ENCODE peak calls at places on chromosomes 2 and 18, in eight cellular contexts. Z, C, S, X, O, R, L and I are unnamed samples.

GRCh38 chr2:105926960-105927678 is 182.4 kb downstream of the NCK2 start:
- DNase-seq in Z (no peak), C (peak), S (no peak), X (no peak), O (no peak), R (no peak), L (no peak), I (no peak)

GRCh38 chr2:80706541-80706940 is 402.0 kb upstream of the LRRTM1 start:
- DNase-seq in Z (no peak), C (no peak), S (no peak), X (no peak), O (no peak), R (no peak), L (no peak), I (no peak)

GRCh38 chr2:160355080-160355479 is 138.5 kb downstream of the RBMS1 start:
- DNase-seq in Z (no peak), C (no peak), S (no peak), X (no peak), O (no peak), R (no peak), L (no peak), I (no peak)

GRCh38 chr18:70037453-70038061 is 89.9 kb upstream of the CD226 start:
- DNase-seq in Z (no peak), C (no peak), S (no peak), X (no peak), O (no peak), R (no peak), L (no peak), I (no peak)

GRCh38 chr2:25831744-25832449 is 46.4 kb downstream of the ASXL2 start:
- DNase-seq in Z (no peak), C (no peak), S (no peak), X (no peak), O (no peak), R (no peak), L (no peak), I (no peak)

GRCh38 chr2:241399941-241400922 is 44.1 kb downstream of the FARP2 start:
- DNase-seq in Z (no peak), C (no peak), S (no peak), X (no peak), O (no peak), R (no peak), L (no peak), I (no peak)

GRCh38 chr18:34947711-34948125 is 93.5 kb upstream of the MAPRE2 start:
- DNase-seq in Z (no peak), C (no peak), S (no peak), X (peak), O (peak), R (no peak), L (no peak), I (no peak)

GRCh38 chr2:199940373-199940772 is 14.9 kb downstream of the TYW5 start:
- DNase-seq in Z (no peak), C (no peak), S (no peak), X (peak), O (peak), R (peak), L (no peak), I (no peak)

GRCh38 chr2:178258916-178259315 is 64.6 kb downstream of the OSBPL6 start:
- DNase-seq in Z (no peak), C (no peak), S (no peak), X (peak), O (no peak), R (no peak), L (no peak), I (no peak)

GRCh38 chr18:27735117-27735516 is 441.8 kb downstream of the CDH2 start:
- DNase-seq in Z (no peak), C (no peak), S (no peak), X (no peak), O (no peak), R (no peak), L (no peak), I (no peak)

GRCh38 chr2:181312515-181312927 is 144.7 kb upstream of the ITGA4 start:
- DNase-seq in Z (no peak), C (no peak), S (no peak), X (no peak), O (no peak), R (no peak), L (no peak), I (no peak)

GRCh38 chr2:10778724-10779115 is 33.9 kb downstream of the PDIA6 start:
- DNase-seq in Z (peak), C (no peak), S (no peak), X (no peak), O (no peak), R (no peak), L (no peak), I (no peak)

GRCh38 chr18:48542513-48543181 is 3.8 kb downstream of the CTIF start:
- DNase-seq in Z (no peak), C (peak), S (no peak), X (no peak), O (no peak), R (peak), L (no peak), I (no peak)

GRCh38 chr18:7844017-7844416 is 276.9 kb downstream of the PTPRM start:
- DNase-seq in Z (no peak), C (no peak), S (no peak), X (peak), O (peak), R (no peak), L (no peak), I (no peak)

GRCh38 chr2:239563561-239563960 is 162.7 kb upstream of the HDAC4 start:
- DNase-seq in Z (peak), C (no peak), S (no peak), X (no peak), O (no peak), R (no peak), L (no peak), I (no peak)

GRCh38 chr2:20185176-20186022 is 39.5 kb downstream of the SDC1 start:
- DNase-seq in Z (no peak), C (no peak), S (no peak), X (peak), O (peak), R (peak), L (no peak), I (no peak)

GRCh38 chr2:85867556-85868292 is 21.1 kb downstream of the ST3GAL5 start:
- DNase-seq in Z (no peak), C (no peak), S (no peak), X (no peak), O (no peak), R (no peak), L (no peak), I (no peak)

GRCh38 chr2:64214281-64215115 is 70.3 kb upstream of the PELI1 start:
- DNase-seq in Z (no peak), C (no peak), S (no peak), X (no peak), O (no peak), R (no peak), L (no peak), I (no peak)

GRCh38 chr2:240561325-240561971 is 1.3 kb downstream of the DUSP28 start:
- DNase-seq in Z (peak), C (no peak), S (no peak), X (peak), O (peak), R (peak), L (no peak), I (no peak)

GRCh38 chr2:149858214-149858613 is 270.6 kb upstream of the MMADHC start:
- DNase-seq in Z (no peak), C (no peak), S (no peak), X (peak), O (peak), R (no peak), L (no peak), I (no peak)

GRCh38 chr2:103464831-103465230 is 703.0 kb downstream of the TMEM182 start:
- DNase-seq in Z (no peak), C (no peak), S (no peak), X (no peak), O (no peak), R (no peak), L (no peak), I (no peak)

GRCh38 chr18:21479721-21480120 is 120.8 kb downstream of the ESCO1 start:
- DNase-seq in Z (no peak), C (no peak), S (no peak), X (no peak), O (no peak), R (no peak), L (no peak), I (no peak)

GRCh38 chr18:55384115-55384514 is 203.9 kb downstream of the TCF4 start:
- DNase-seq in Z (no peak), C (no peak), S (no peak), X (no peak), O (no peak), R (no peak), L (no peak), I (no peak)

GRCh38 chr2:29688429-29688828 is 233.0 kb downstream of the ALK start:
- DNase-seq in Z (no peak), C (no peak), S (no peak), X (no peak), O (no peak), R (no peak), L (no peak), I (no peak)

GRCh38 chr2:40455661-40456060 is 3.8 kb upstream of the SLC8A1 start:
- DNase-seq in Z (no peak), C (no peak), S (no peak), X (peak), O (no peak), R (no peak), L (no peak), I (no peak)

GRCh38 chr2:128503358-128504241 is 184.9 kb upstream of the HS6ST1 start:
- DNase-seq in Z (no peak), C (no peak), S (no peak), X (no peak), O (no peak), R (no peak), L (no peak), I (no peak)

GRCh38 chr2:29080886-29081743 is 6.8 kb upstream of the PCARE start:
- DNase-seq in Z (no peak), C (no peak), S (no peak), X (no peak), O (peak), R (no peak), L (no peak), I (no peak)

GRCh38 chr2:99088017-99088416 is 53.5 kb upstream of the C2orf15 start:
- DNase-seq in Z (no peak), C (no peak), S (no peak), X (no peak), O (peak), R (no peak), L (no peak), I (no peak)

GRCh38 chr2:197803033-197803444 is 1.4 kb upstream of the PLCL1 start:
- DNase-seq in Z (no peak), C (no peak), S (peak), X (peak), O (peak), R (no peak), L (no peak), I (no peak)

GRCh38 chr2:26584191-26584590 is 57.0 kb downstream of the CIB4 start:
- DNase-seq in Z (no peak), C (no peak), S (no peak), X (no peak), O (no peak), R (no peak), L (no peak), I (no peak)

GRCh38 chr18:25058520-25058919 is 293.4 kb downstream of the ZNF521 start:
- DNase-seq in Z (no peak), C (no peak), S (no peak), X (no peak), O (no peak), R (no peak), L (no peak), I (no peak)

GRCh38 chr2:183996825-183997823 is 601.2 kb upstream of the ZNF804A start:
- DNase-seq in Z (no peak), C (peak), S (no peak), X (no peak), O (peak), R (no peak), L (no peak), I (no peak)

GRCh38 chr2:45278345-45279078 is 269.3 kb upstream of the SIX2 start:
- DNase-seq in Z (no peak), C (no peak), S (no peak), X (peak), O (peak), R (no peak), L (no peak), I (no peak)

GRCh38 chr2:138846216-138846821 is 66.1 kb upstream of the NXPH2 start:
- DNase-seq in Z (no peak), C (no peak), S (no peak), X (peak), O (peak), R (no peak), L (no peak), I (no peak)

GRCh38 chr2:43897492-43897891 is 58.7 kb downstream of the ABCG8 start:
- DNase-seq in Z (no peak), C (no peak), S (no peak), X (no peak), O (no peak), R (no peak), L (no peak), I (no peak)

GRCh38 chr2:43894743-43895142 is 56.0 kb downstream of the ABCG8 start:
- DNase-seq in Z (no peak), C (no peak), S (no peak), X (no peak), O (no peak), R (no peak), L (no peak), I (no peak)

GRCh38 chr2:43899589-43899988 is 60.8 kb downstream of the ABCG8 start:
- DNase-seq in Z (no peak), C (no peak), S (no peak), X (peak), O (peak), R (no peak), L (no peak), I (no peak)

GRCh38 chr2:43898958-43899346 is 60.2 kb downstream of the ABCG8 start:
- DNase-seq in Z (no peak), C (no peak), S (no peak), X (peak), O (peak), R (no peak), L (no peak), I (no peak)

DNA sequence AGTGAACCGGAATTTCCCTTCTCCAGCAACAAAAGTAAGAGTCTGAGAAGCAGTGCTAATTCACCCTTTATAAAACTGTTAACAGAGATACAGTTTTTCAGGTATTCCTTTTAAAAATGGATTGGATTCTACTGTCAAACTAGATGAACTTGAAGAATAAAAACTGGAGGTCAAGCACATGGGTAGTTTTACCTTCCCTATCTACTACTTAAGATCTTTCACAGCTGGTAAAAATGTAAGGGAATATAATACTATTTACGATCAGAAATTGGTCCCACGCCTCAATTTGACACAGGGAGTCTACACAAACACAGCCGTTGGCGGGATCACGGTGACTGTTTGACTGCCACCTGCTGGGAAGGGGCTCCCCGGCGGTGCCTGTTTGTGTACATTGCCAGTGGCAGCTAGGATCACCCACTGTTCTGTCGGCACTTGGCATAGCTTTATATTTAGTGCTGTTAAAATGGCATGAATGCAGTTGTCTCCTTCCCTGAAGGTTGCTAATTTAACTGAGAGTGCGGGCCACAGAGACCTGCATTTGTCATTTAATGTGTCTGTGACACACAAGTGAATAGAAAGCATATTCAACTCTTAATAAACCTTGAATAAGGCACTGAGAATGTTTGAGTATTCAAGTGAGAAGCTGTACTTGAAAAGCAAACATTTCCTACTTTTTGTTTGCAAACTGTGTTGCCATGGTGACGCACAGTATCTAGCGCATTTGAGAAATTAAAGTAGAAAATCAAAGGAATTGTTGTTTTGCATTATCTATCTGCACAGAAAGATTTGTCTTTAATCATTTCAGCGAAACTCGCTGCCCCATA is 59.6 kb downstream of the ABCG8 start:
- DNase-seq in Z (no peak), C (peak), S (no peak), X (peak), O (peak), R (no peak), L (peak), I (no peak)
- TF ChIP-seq CTCF in Z (no peak), C (no peak), S (peak), X (no peak), O (peak), R (no peak), L (peak), I (no peak)

GRCh38 chr2:83874712-83875430 is 584.2 kb downstream of the SUCLG1 start:
- DNase-seq in Z (no peak), C (no peak), S (no peak), X (no peak), O (no peak), R (no peak), L (no peak), I (no peak)
- TF ChIP-seq CTCF in Z (no peak), C (no peak), S (no peak), X (no peak), O (no peak), R (no peak), L (no peak), I (no peak)

DNA sequence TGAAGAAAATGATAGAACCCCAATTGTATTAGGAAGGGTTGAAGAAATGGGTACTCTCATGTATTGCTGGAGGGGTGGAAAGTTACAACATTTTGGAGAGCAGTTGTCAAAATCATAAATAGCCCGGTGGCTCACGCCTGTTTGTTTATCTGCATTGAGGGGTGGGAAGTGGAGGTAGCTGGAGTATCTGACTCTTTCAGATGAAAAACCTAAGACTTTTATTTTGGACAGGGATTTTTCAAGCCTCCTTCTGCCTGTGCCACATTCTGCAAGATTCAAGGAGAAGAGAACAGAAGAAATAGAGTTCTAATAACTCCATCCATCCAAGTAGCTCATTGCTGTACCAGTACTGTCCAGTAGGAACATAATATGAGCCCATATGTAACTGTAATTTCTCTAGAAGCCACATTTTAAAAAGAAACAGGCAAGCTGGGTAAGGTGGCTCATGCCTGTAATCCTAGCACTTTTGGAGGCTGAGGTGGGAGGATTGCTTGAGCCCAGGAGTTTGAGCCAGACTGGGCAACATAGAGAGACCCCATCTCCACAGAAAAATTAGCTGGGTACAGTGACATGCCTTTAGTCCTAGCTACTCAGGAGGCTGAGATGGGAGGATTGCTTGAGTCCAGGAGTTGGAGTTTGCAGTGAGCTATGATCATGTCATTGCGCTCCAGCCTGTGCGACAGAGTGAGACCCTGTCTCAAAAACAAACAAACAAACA is 35.5 kb upstream of the NT5DC4 start:
- DNase-seq in Z (no peak), C (no peak), S (no peak), X (no peak), O (peak), R (no peak), L (no peak), I (no peak)
- TF ChIP-seq CTCF in Z (no peak), C (no peak), S (no peak), X (no peak), O (peak), R (no peak), L (peak), I (no peak)

DNA sequence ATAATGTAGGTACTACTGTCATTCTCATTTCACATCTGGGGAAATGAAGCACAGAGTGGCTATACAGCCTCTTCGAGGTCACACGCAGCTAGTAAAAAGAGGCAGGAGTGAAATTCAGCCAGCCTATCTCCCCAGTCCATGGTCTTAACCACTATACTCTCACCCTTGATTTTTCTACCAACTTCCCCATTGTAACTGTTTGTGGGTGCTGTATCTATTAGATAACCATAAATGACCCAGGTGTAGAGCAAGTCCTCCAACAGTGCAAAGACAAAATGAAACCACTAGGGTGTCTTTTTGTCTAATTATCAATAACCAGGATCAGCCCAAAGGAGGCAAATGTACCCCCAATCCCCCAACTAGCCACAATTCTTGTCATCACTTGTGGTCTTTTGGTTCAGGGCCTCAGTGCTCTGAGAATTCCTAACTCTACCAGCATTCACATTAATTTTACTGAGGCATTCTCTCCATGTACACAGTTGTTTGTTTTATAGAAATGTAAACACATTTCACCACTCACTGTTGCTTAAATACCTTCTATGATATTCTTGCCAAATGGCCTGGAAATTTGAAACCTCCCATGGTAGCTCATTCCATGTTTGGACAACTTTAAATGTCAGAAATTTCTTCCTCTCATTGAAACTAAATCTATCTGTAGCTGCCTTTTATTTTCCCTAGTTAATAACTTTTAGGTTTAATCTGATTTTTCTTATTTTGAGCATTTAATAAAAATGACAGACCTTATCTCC is 58.7 kb downstream of the SLC40A1 start:
- DNase-seq in Z (no peak), C (no peak), S (no peak), X (peak), O (peak), R (no peak), L (no peak), I (no peak)
- TF ChIP-seq CTCF in Z (no peak), C (no peak), S (no peak), X (no peak), O (no peak), R (no peak), L (no peak), I (no peak)

DNA sequence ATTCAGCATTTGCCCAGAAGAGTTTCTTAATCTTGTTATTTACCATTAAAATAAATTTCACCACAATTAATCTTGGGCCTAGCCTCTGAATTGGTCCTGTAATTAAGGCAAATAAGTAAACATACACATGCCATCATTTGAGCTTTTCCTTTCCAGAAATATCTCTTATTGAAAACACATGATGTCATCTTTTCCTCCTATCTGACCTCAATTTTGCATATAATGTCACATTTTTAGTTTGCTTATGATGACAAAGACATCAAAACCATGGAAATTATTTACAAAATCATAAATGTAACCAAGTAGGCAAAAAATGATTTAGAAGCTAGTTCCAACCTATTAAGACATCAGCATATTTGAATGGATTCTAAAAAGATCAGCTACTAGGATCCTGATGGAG is 915.5 kb downstream of the ERBB4 start:
- DNase-seq in Z (no peak), C (no peak), S (no peak), X (no peak), O (no peak), R (no peak), L (no peak), I (no peak)
- TF ChIP-seq CTCF in Z (no peak), C (no peak), S (no peak), X (no peak), O (no peak), R (no peak), L (no peak), I (no peak)

GRCh38 chr18:9549405-9549804 is 65.0 kb downstream of the PPP4R1 start:
- DNase-seq in Z (no peak), C (no peak), S (no peak), X (no peak), O (no peak), R (no peak), L (no peak), I (no peak)
- TF ChIP-seq CTCF in Z (no peak), C (no peak), S (peak), X (peak), O (peak), R (no peak), L (no peak), I (no peak)

GRCh38 chr2:43222472-43223146 is 3.8 kb downstream of the ZFP36L2 start:
- DNase-seq in Z (no peak), C (no peak), S (no peak), X (peak), O (peak), R (no peak), L (no peak), I (no peak)
- TF ChIP-seq CTCF in Z (no peak), C (no peak), S (no peak), X (no peak), O (no peak), R (no peak), L (no peak), I (no peak)